ENCODE peak calls at places on chromosome 15, in four cellular contexts. One of them, this sample, is unnamed.

GRCh38 chr15:33402640-33403039 is 91.9 kb downstream of the RYR3 start:
- DNase-seq in upper lobe of left lung: no peak
- DNase-seq in A549: no peak
- DNase-seq in esophagus muscularis mucosa: peak
- DNase-seq in this sample: no peak

GRCh38 chr15:90550919-90551318 is 21.2 kb downstream of the CRTC3 start:
- DNase-seq in esophagus muscularis mucosa: no peak
- DNase-seq in A549: no peak
- DNase-seq in upper lobe of left lung: no peak
- DNase-seq in this sample: no peak

GRCh38 chr15:85312486-85312885 is 67.9 kb upstream of the AKAP13 start:
- DNase-seq in A549: no peak
- DNase-seq in upper lobe of left lung: no peak
- DNase-seq in esophagus muscularis mucosa: no peak
- DNase-seq in this sample: no peak

GRCh38 chr15:91219203-91219602 is 119.1 kb downstream of the SV2B start:
- DNase-seq in upper lobe of left lung: no peak
- DNase-seq in esophagus muscularis mucosa: no peak
- DNase-seq in A549: no peak
- DNase-seq in this sample: no peak

GRCh38 chr15:58369261-58369699 is 62.5 kb upstream of the LIPC start:
- DNase-seq in A549: no peak
- DNase-seq in upper lobe of left lung: no peak
- DNase-seq in esophagus muscularis mucosa: peak
- DNase-seq in this sample: no peak

GRCh38 chr15:64010719-64011118 is 35.6 kb downstream of the DAPK2 start:
- DNase-seq in esophagus muscularis mucosa: no peak
- DNase-seq in upper lobe of left lung: peak
- DNase-seq in A549: peak
- DNase-seq in this sample: no peak

GRCh38 chr15:48647963-48648362 is 2.5 kb upstream of the FBN1 start:
- DNase-seq in A549: peak
- DNase-seq in esophagus muscularis mucosa: peak
- DNase-seq in upper lobe of left lung: no peak
- DNase-seq in this sample: no peak

GRCh38 chr15:53522878-53523455 is 236.5 kb downstream of the WDR72 start:
- DNase-seq in upper lobe of left lung: no peak
- DNase-seq in esophagus muscularis mucosa: no peak
- DNase-seq in A549: no peak
- DNase-seq in this sample: no peak

GRCh38 chr15:31577103-31577502 is 250.5 kb downstream of the KLF13 start:
- DNase-seq in upper lobe of left lung: no peak
- DNase-seq in esophagus muscularis mucosa: no peak
- DNase-seq in A549: no peak
- DNase-seq in this sample: no peak

GRCh38 chr15:59115047-59115446 is 10.1 kb downstream of the CCNB2 start:
- DNase-seq in upper lobe of left lung: no peak
- DNase-seq in A549: no peak
- DNase-seq in esophagus muscularis mucosa: no peak
- DNase-seq in this sample: no peak

GRCh38 chr15:40902605-40903561 is 8.6 kb downstream of the VPS18 start:
- DNase-seq in esophagus muscularis mucosa: no peak
- DNase-seq in upper lobe of left lung: peak
- DNase-seq in A549: no peak
- DNase-seq in this sample: peak

GRCh38 chr15:25057574-25057973 is 102.8 kb downstream of the SNRPN start:
- DNase-seq in esophagus muscularis mucosa: no peak
- DNase-seq in upper lobe of left lung: peak
- DNase-seq in A549: no peak
- DNase-seq in this sample: no peak

GRCh38 chr15:22845289-22845900 is 6.9 kb downstream of the NIPA2 start:
- DNase-seq in A549: no peak
- DNase-seq in upper lobe of left lung: peak
- DNase-seq in esophagus muscularis mucosa: no peak
- DNase-seq in this sample: no peak

GRCh38 chr15:48330855-48331795 is at the start of gene DUT:
- DNase-seq in A549: peak
- DNase-seq in esophagus muscularis mucosa: peak
- DNase-seq in upper lobe of left lung: peak
- DNase-seq in this sample: peak

GRCh38 chr15:45548753-45549520 is 26.4 kb upstream of the SLC30A4 start:
- DNase-seq in upper lobe of left lung: no peak
- DNase-seq in A549: no peak
- DNase-seq in esophagus muscularis mucosa: no peak
- DNase-seq in this sample: no peak

GRCh38 chr15:92666780-92667179 is 11.2 kb upstream of the FAM174B start:
- DNase-seq in A549: peak
- DNase-seq in esophagus muscularis mucosa: no peak
- DNase-seq in upper lobe of left lung: peak
- DNase-seq in this sample: peak

GRCh38 chr15:32818758-32819405 is 101.1 kb downstream of the GREM1 start:
- DNase-seq in A549: no peak
- DNase-seq in upper lobe of left lung: no peak
- DNase-seq in esophagus muscularis mucosa: no peak
- DNase-seq in this sample: no peak

GRCh38 chr15:22933641-22934061 is 46.5 kb downstream of the CYFIP1 start:
- DNase-seq in upper lobe of left lung: no peak
- DNase-seq in esophagus muscularis mucosa: no peak
- DNase-seq in A549: no peak
- DNase-seq in this sample: no peak

GRCh38 chr15:64246364-64247189 is 83.8 kb upstream of the PPIB start:
- DNase-seq in upper lobe of left lung: no peak
- DNase-seq in esophagus muscularis mucosa: no peak
- DNase-seq in A549: peak
- DNase-seq in this sample: no peak

GRCh38 chr15:78341057-78341763 is 1.1 kb downstream of the CRABP1 start:
- DNase-seq in A549: peak
- DNase-seq in upper lobe of left lung: no peak
- DNase-seq in esophagus muscularis mucosa: no peak
- DNase-seq in this sample: no peak

GRCh38 chr15:49439678-49440375 is 16.8 kb downstream of the FGF7 start:
- DNase-seq in upper lobe of left lung: no peak
- DNase-seq in A549: no peak
- DNase-seq in esophagus muscularis mucosa: no peak
- DNase-seq in this sample: no peak

GRCh38 chr15:33114484-33114767 is 80.1 kb downstream of the FMN1 start:
- DNase-seq in upper lobe of left lung: no peak
- DNase-seq in esophagus muscularis mucosa: no peak
- DNase-seq in A549: no peak
- DNase-seq in this sample: no peak

GRCh38 chr15:93048759-93049161 is 40.3 kb downstream of the RGMA start:
- DNase-seq in esophagus muscularis mucosa: no peak
- DNase-seq in A549: no peak
- DNase-seq in upper lobe of left lung: peak
- DNase-seq in this sample: no peak

GRCh38 chr15:53693729-53694533 is 65.5 kb downstream of the WDR72 start:
- DNase-seq in upper lobe of left lung: peak
- DNase-seq in esophagus muscularis mucosa: no peak
- DNase-seq in A549: no peak
- DNase-seq in this sample: no peak

GRCh38 chr15:31453558-31454318 is 127.1 kb downstream of the KLF13 start:
- DNase-seq in upper lobe of left lung: no peak
- DNase-seq in esophagus muscularis mucosa: no peak
- DNase-seq in A549: no peak
- DNase-seq in this sample: no peak

GRCh38 chr15:25712192-25712960 is 150.8 kb downstream of the ATP10A start:
- DNase-seq in upper lobe of left lung: no peak
- DNase-seq in esophagus muscularis mucosa: no peak
- DNase-seq in A549: no peak
- DNase-seq in this sample: no peak

GRCh38 chr15:41022487-41023090 is 69.3 kb downstream of the CHAC1 start:
- DNase-seq in upper lobe of left lung: no peak
- DNase-seq in esophagus muscularis mucosa: no peak
- DNase-seq in A549: peak
- DNase-seq in this sample: peak

GRCh38 chr15:51647128-51647562 is 24.6 kb upstream of the DMXL2 start:
- DNase-seq in A549: no peak
- DNase-seq in upper lobe of left lung: peak
- DNase-seq in esophagus muscularis mucosa: no peak
- DNase-seq in this sample: peak

GRCh38 chr15:94370197-94370987 is 139.0 kb downstream of the MCTP2 start:
- DNase-seq in esophagus muscularis mucosa: peak
- DNase-seq in upper lobe of left lung: no peak
- DNase-seq in A549: no peak
- DNase-seq in this sample: no peak

GRCh38 chr15:42544858-42545629 is 3.5 kb downstream of the LRRC57 start:
- DNase-seq in upper lobe of left lung: no peak
- DNase-seq in esophagus muscularis mucosa: no peak
- DNase-seq in A549: no peak
- DNase-seq in this sample: no peak

GRCh38 chr15:98085003-98085639 is 124.6 kb downstream of the ARRDC4 start:
- DNase-seq in upper lobe of left lung: peak
- DNase-seq in esophagus muscularis mucosa: no peak
- DNase-seq in A549: peak
- DNase-seq in this sample: no peak

GRCh38 chr15:67520976-67521769 is at the start of gene C15orf61:
- DNase-seq in esophagus muscularis mucosa: peak
- DNase-seq in upper lobe of left lung: peak
- DNase-seq in A549: peak
- DNase-seq in this sample: peak
- TF ChIP-seq EP300 in esophagus muscularis mucosa: no peak
- TF ChIP-seq EP300 in upper lobe of left lung: no peak
- TF ChIP-seq EP300 in A549: no peak
- TF ChIP-seq EP300 in this sample: peak

GRCh38 chr15:60462027-60462426 is 16.9 kb downstream of the ICE2 start:
- DNase-seq in upper lobe of left lung: no peak
- DNase-seq in A549: no peak
- DNase-seq in esophagus muscularis mucosa: no peak
- DNase-seq in this sample: no peak

GRCh38 chr15:60460931-60461330 is 18.0 kb downstream of the ICE2 start:
- DNase-seq in esophagus muscularis mucosa: no peak
- DNase-seq in A549: no peak
- DNase-seq in upper lobe of left lung: no peak
- DNase-seq in this sample: no peak

GRCh38 chr15:60454824-60455223 is 24.1 kb downstream of the ICE2 start:
- DNase-seq in upper lobe of left lung: no peak
- DNase-seq in esophagus muscularis mucosa: no peak
- DNase-seq in A549: no peak
- DNase-seq in this sample: no peak

DNA sequence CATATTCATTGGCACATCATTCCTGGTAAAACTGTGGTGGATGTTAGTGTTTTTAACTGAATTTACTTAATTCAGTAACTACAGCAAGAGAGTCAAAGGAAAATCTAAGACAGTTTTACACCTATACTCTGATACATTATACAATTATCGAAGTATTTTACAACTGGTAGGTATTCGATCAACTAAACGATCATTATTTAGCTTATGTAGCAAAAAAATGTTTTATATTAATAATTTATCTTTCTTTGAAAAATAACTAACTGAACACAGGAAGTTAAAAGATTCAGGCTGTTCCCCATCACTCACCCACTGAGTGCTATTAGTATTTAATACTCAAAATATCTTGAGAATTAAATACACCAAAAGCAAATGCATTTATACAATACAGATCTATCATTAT is 21.0 kb downstream of the ICE2 start:
- DNase-seq in A549: no peak
- DNase-seq in esophagus muscularis mucosa: no peak
- DNase-seq in upper lobe of left lung: no peak
- DNase-seq in this sample: no peak
- H3K27ac ChIP-seq in A549: no peak
- H3K27ac ChIP-seq in esophagus muscularis mucosa: no peak
- H3K27ac ChIP-seq in upper lobe of left lung: no peak
- H3K27ac ChIP-seq in this sample: no peak

GRCh38 chr15:38945551-38946298 is 381.1 kb upstream of the RASGRP1 start:
- DNase-seq in A549: no peak
- DNase-seq in esophagus muscularis mucosa: no peak
- DNase-seq in upper lobe of left lung: no peak
- DNase-seq in this sample: no peak

GRCh38 chr15:38944551-38944950 is 379.9 kb upstream of the RASGRP1 start:
- DNase-seq in A549: no peak
- DNase-seq in upper lobe of left lung: no peak
- DNase-seq in esophagus muscularis mucosa: no peak
- DNase-seq in this sample: no peak

GRCh38 chr15:38941399-38941953 is 376.9 kb upstream of the RASGRP1 start:
- DNase-seq in upper lobe of left lung: no peak
- DNase-seq in A549: no peak
- DNase-seq in esophagus muscularis mucosa: no peak
- DNase-seq in this sample: no peak
- TF ChIP-seq EP300 in upper lobe of left lung: no peak
- TF ChIP-seq EP300 in A549: no peak
- TF ChIP-seq EP300 in esophagus muscularis mucosa: no peak
- TF ChIP-seq EP300 in this sample: no peak

DNA sequence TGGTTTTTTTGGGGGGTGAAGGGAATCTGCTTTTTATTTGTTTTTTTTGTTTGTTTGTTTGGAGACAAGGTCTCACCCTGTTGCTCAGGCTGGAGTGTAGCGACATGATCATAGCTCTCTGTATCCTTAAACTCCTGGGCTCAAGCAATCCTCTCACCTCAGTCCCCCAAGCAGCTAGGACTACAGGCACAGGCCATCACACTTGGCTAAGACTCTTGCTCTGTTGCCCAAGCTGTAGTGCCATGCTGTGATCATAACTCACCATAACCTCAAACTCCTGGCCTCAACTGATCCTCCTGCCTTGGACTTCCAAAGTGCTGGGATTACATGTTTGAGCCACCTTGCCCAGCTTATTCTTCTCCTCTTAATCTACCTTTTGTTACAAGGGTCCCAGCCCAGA is 31.8 kb downstream of the GPR176 start:
- DNase-seq in A549: no peak
- DNase-seq in esophagus muscularis mucosa: no peak
- DNase-seq in upper lobe of left lung: no peak
- DNase-seq in this sample: no peak
- H3K27ac ChIP-seq in A549: no peak
- H3K27ac ChIP-seq in esophagus muscularis mucosa: no peak
- H3K27ac ChIP-seq in upper lobe of left lung: no peak
- H3K27ac ChIP-seq in this sample: no peak

GRCh38 chr15:55003900-55004879 is 192.6 kb downstream of the RSL24D1 start:
- DNase-seq in esophagus muscularis mucosa: no peak
- DNase-seq in A549: peak
- DNase-seq in upper lobe of left lung: no peak
- DNase-seq in this sample: no peak

GRCh38 chr15:55007561-55007960 is 189.2 kb downstream of the RSL24D1 start:
- DNase-seq in esophagus muscularis mucosa: no peak
- DNase-seq in A549: no peak
- DNase-seq in upper lobe of left lung: peak
- DNase-seq in this sample: no peak

GRCh38 chr15:55008397-55008796 is 188.3 kb downstream of the RSL24D1 start:
- DNase-seq in upper lobe of left lung: no peak
- DNase-seq in esophagus muscularis mucosa: no peak
- DNase-seq in A549: no peak
- DNase-seq in this sample: no peak

DNA sequence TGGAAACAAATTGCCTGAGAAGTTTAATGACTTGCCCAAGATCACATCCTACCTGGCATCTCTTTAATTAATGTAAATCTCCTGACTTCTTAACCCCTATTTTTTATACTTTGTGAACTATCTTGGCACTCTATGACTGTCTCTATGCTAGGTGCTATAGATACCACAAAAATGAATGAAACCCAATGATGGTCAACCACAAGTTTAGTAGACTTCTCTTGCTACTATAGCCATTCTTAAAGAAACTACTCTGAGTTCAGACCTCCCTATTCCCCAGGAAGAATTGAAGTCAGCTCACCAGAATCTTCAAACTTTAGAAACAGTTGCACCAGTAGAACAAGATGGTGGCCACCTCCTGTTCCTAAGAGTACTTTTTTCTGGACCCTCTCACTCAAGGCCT is 191.1 kb downstream of the RSL24D1 start:
- DNase-seq in A549: no peak
- DNase-seq in esophagus muscularis mucosa: no peak
- DNase-seq in upper lobe of left lung: no peak
- DNase-seq in this sample: no peak
- TF ChIP-seq EP300 in A549: no peak
- TF ChIP-seq EP300 in esophagus muscularis mucosa: no peak
- TF ChIP-seq EP300 in upper lobe of left lung: no peak
- TF ChIP-seq EP300 in this sample: no peak

This sample was measured in tibial nerve.